ENCODE peak calls at places on chromosomes 11 and 22, in eight cellular contexts. Q is left ventricle myocardium superior; S is EH; N is effector CD4-positive, alpha-beta T cell; W is fibroblast of lung; I is endothelial cell; L is stimulated activated CD4-positive, alpha-beta T cell treated with anti-CD3 and anti-CD28 coated beads, Interleukin-2, amount 100 ng/mL, for 48 hours; Z is cardiac fibroblast. M is an unnamed sample.

GRCh38 chr11:77471520-77472234 is 2.2 kb downstream of the PAK1 start:
- DNase-seq in I (peak), S (no peak), Z (no peak), N (no peak), Q (no peak), W (peak), L (peak), M (no peak)

GRCh38 chr11:64605248-64605560 is 14.2 kb downstream of the SLC22A12 start:
- DNase-seq in I (no peak), Z (no peak), L (no peak), N (no peak), W (no peak), S (no peak), Q (no peak), M (no peak)

GRCh38 chr22:32644252-32645100 is 157.0 kb upstream of the TIMP3 start:
- DNase-seq in Z (peak), I (peak), S (peak), W (peak), Q (peak), L (peak), N (no peak), M (no peak)

GRCh38 chr11:69310351-69310750 is 16.4 kb downstream of the MYEOV start:
- DNase-seq in W (no peak), N (no peak), I (no peak), Q (no peak), L (no peak), Z (no peak), S (no peak), M (no peak)

GRCh38 chr11:19705936-19706335 is 6.7 kb upstream of the NAV2 start:
- DNase-seq in N (no peak), L (no peak), S (no peak), I (no peak), Z (no peak), Q (no peak), W (no peak), M (no peak)

GRCh38 chr22:38566726-38567504 is 3.1 kb downstream of the DMC1 start:
- DNase-seq in I (no peak), L (no peak), W (no peak), Q (no peak), S (no peak), N (no peak), Z (no peak), M (no peak)

GRCh38 chr11:120001161-120002135 is 136.5 kb downstream of the TRIM29 start:
- DNase-seq in Z (no peak), W (no peak), L (no peak), S (no peak), N (no peak), Q (no peak), I (peak), M (no peak)

GRCh38 chr22:44449061-44449682 is 48.9 kb downstream of the RTL6 start:
- DNase-seq in L (no peak), I (no peak), Q (no peak), Z (peak), S (peak), N (no peak), W (peak), M (no peak)

GRCh38 chr11:131691558-131692041 is 321.2 kb downstream of the NTM start:
- DNase-seq in L (peak), W (peak), S (peak), Q (no peak), N (no peak), I (peak), Z (peak), M (no peak)

GRCh38 chr11:120334894-120335462 is 1.2 kb upstream of the ARHGEF12 start:
- DNase-seq in Z (peak), I (peak), S (peak), N (peak), W (peak), Q (no peak), L (peak), M (no peak)

GRCh38 chr11:1852885-1853284 is at the start of gene LSP1:
- DNase-seq in Z (no peak), N (peak), W (no peak), Q (no peak), I (no peak), L (peak), S (no peak), M (peak)

GRCh38 chr11:16179668-16180067 is 176.7 kb downstream of the SOX6 start:
- DNase-seq in L (no peak), Q (no peak), I (no peak), Z (peak), S (peak), N (no peak), W (no peak), M (no peak)

GRCh38 chr22:21457023-21457787 is 10.0 kb upstream of the TMEM191C start:
- DNase-seq in L (no peak), N (no peak), Z (no peak), S (no peak), W (peak), I (no peak), Q (no peak), M (no peak)

GRCh38 chr11:129278586-129279319 is 86.6 kb upstream of the ARHGAP32 start:
- DNase-seq in S (peak), I (peak), Z (no peak), N (no peak), L (peak), Q (peak), W (no peak), M (no peak)

GRCh38 chr11:65489061-65489705 is 9.7 kb upstream of the MALAT1 start:
- DNase-seq in Q (peak), W (peak), N (no peak), I (no peak), Z (peak), S (peak), L (no peak), M (no peak)

GRCh38 chr11:131906963-131907362 is 536.5 kb downstream of the NTM start:
- DNase-seq in S (no peak), L (no peak), Q (no peak), N (no peak), W (no peak), I (no peak), Z (no peak), M (no peak)

GRCh38 chr11:61621917-61622585 is 41.2 kb upstream of the SYT7 start:
- DNase-seq in Z (no peak), L (no peak), I (no peak), W (no peak), Q (no peak), S (no peak), N (no peak), M (no peak)

GRCh38 chr22:46652930-46653331 is 32.7 kb downstream of the GRAMD4 start:
- DNase-seq in L (no peak), S (peak), N (no peak), I (no peak), Z (peak), W (peak), Q (peak), M (no peak)

GRCh38 chr11:134665571-134666268 is 253.7 kb upstream of the B3GAT1 start:
- DNase-seq in N (no peak), Z (no peak), W (no peak), S (no peak), Q (no peak), L (no peak), I (no peak), M (no peak)

GRCh38 chr11:71237853-71238252 is 14.5 kb downstream of the SHANK2 start:
- DNase-seq in Q (no peak), N (no peak), L (no peak), W (no peak), Z (no peak), I (no peak), S (no peak), M (no peak)

GRCh38 chr22:24578355-24579241 is 14.3 kb downstream of the LRRC75B start:
- DNase-seq in Q (no peak), I (no peak), L (no peak), Z (no peak), S (peak), N (no peak), W (peak), M (no peak)

GRCh38 chr22:50447576-50448551 is 27.0 kb downstream of the SBF1 start:
- DNase-seq in I (no peak), Z (no peak), N (no peak), W (no peak), L (no peak), S (no peak), Q (no peak), M (no peak)

GRCh38 chr11:61728940-61729219 is 23.6 kb upstream of the MYRF start:
- DNase-seq in Z (peak), N (no peak), S (peak), Q (no peak), L (no peak), I (no peak), W (peak), M (no peak)

GRCh38 chr22:39415506-39415905 is 15.9 kb downstream of the TAB1 start:
- DNase-seq in W (no peak), Z (no peak), L (no peak), S (no peak), N (no peak), Q (no peak), I (no peak), M (no peak)

GRCh38 chr11:11787305-11788066 is 54.3 kb upstream of the USP47 start:
- DNase-seq in L (peak), W (peak), S (peak), N (peak), I (peak), Z (peak), Q (peak), M (peak)

GRCh38 chr22:27845603-27846100 is 44.1 kb upstream of the MN1 start:
- DNase-seq in L (no peak), S (no peak), I (no peak), Q (no peak), W (no peak), Z (no peak), N (no peak), M (no peak)

GRCh38 chr11:95341246-95341645 is 110.2 kb upstream of the SESN3 start:
- DNase-seq in W (peak), I (no peak), Q (no peak), S (no peak), L (no peak), Z (no peak), N (no peak), M (no peak)